ENCODE peak calls at places on chromosomes 13 and 19, in five cellular contexts. H is A549, L is endothelial cell of umbilical vein, W is HepG2, N is GM12878. T is an unnamed sample.

GRCh38 chr13:52414963-52415362 is 9.0 kb upstream of the THSD1 start:
- DNase-seq in H (no peak), L (peak), W (no peak), N (no peak), T (no peak)

GRCh38 chr13:106173891-106174610 is 361.4 kb downstream of the EFNB2 start:
- DNase-seq in H (no peak), L (no peak), W (no peak), N (no peak), T (no peak)

GRCh38 chr13:102948006-102948405 is 102.2 kb downstream of the ERCC5 start:
- DNase-seq in H (no peak), L (no peak), W (no peak), N (no peak), T (no peak)

GRCh38 chr19:13063461-13064091 is 39.1 kb downstream of the LYL1 start:
- DNase-seq in H (no peak), L (no peak), W (no peak), N (no peak), T (no peak)

GRCh38 chr13:114019367-114019766 is 45.5 kb upstream of the C13orf46 start:
- DNase-seq in H (peak), L (no peak), W (no peak), N (no peak), T (peak)

GRCh38 chr19:18848860-18849661 is 17.3 kb downstream of the UPF1 start:
- DNase-seq in H (no peak), L (peak), W (no peak), N (no peak), T (no peak)

GRCh38 chr19:19074172-19074905 is 10.5 kb downstream of the SLC25A42 start:
- DNase-seq in H (no peak), L (no peak), W (no peak), N (no peak), T (peak)

GRCh38 chr19:39679791-39680168 is 24.1 kb downstream of the LGALS16 start:
- DNase-seq in H (no peak), L (no peak), W (no peak), N (no peak), T (no peak)

GRCh38 chr13:113932060-113932459 is 41.8 kb downstream of the C13orf46 start:
- DNase-seq in H (no peak), L (no peak), W (no peak), N (no peak), T (no peak)

GRCh38 chr13:50990540-50991506 is 81.2 kb downstream of the RNASEH2B start:
- DNase-seq in H (no peak), L (peak), W (no peak), N (no peak), T (no peak)

GRCh38 chr13:24727731-24728601 is 36.0 kb upstream of the RNF17 start:
- DNase-seq in H (peak), L (peak), W (peak), N (peak), T (peak)

GRCh38 chr19:53951947-53952346 is 10.8 kb upstream of the CACNG8 start:
- DNase-seq in H (no peak), L (no peak), W (no peak), N (no peak), T (no peak)

GRCh38 chr13:23289917-23290357 is 109.2 kb downstream of the SGCG start:
- DNase-seq in H (no peak), L (no peak), W (no peak), N (no peak), T (no peak)

GRCh38 chr19:11377237-11377636 is 2.8 kb downstream of the SWSAP1 start:
- DNase-seq in H (peak), L (peak), W (no peak), N (no peak), T (peak)

GRCh38 chr19:12792048-12792852 is 964 bp downstream of the JUNB start:
- DNase-seq in H (no peak), L (peak), W (peak), N (no peak), T (peak)

GRCh38 chr13:59487883-59488282 is 675.8 kb downstream of the DIAPH3 start:
- DNase-seq in H (no peak), L (no peak), W (no peak), N (no peak), T (no peak)

GRCh38 chr19:35717665-35718344 is at the start of gene KMT2B:
- DNase-seq in H (peak), L (no peak), W (no peak), N (no peak), T (peak)

GRCh38 chr13:108494991-108495661 is 134.3 kb upstream of the MYO16 start:
- DNase-seq in H (no peak), L (no peak), W (no peak), N (no peak), T (no peak)
- H3K4me3 ChIP-seq in H (peak), L (no peak), W (no peak), N (no peak), T (no peak)

GRCh38 chr19:16428372-16429036 is 43.3 kb downstream of the EPS15L1 start:
- DNase-seq in H (no peak), L (no peak), W (no peak), N (no peak), T (no peak)
- TF ChIP-seq MAX in H (no peak), L (no peak), W (no peak), N (no peak), T (no peak)

GRCh38 chr13:112326821-112327370 is 49.3 kb upstream of the SPACA7 start:
- DNase-seq in H (no peak), L (no peak), W (no peak), N (no peak), T (no peak)
- TF ChIP-seq MYC in H (no peak), L (no peak), W (no peak), N (no peak), T (no peak)

DNA sequence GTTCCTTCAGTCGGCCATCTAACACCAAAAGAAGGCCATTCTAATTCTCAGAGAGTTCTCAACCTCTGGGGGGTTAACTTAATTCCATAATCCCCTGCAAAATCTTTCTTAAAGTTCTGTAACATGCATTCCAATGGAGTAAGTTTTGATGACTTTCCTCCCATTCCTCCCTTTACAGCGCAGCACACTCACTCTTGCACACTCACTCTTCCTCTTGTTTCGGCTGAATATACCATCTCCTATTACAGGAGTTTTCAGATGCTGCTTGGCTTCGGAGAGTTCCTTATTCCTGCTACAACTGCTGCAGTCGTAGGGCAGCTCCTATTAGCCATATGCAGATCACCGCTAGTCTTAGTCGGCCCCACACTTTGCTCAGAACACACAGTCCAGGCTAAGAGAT is 53.6 kb downstream of the OR10H4 start:
- DNase-seq in H (no peak), L (no peak), W (no peak), N (no peak), T (peak)
- H3K4me3 ChIP-seq in H (no peak), L (no peak), W (peak), N (peak), T (peak)

GRCh38 chr13:40982772-40983171 is 36.3 kb downstream of the ELF1 start:
- DNase-seq in H (no peak), L (peak), W (no peak), N (peak), T (peak)
- TF ChIP-seq MAX in H (no peak), L (no peak), W (no peak), N (no peak), T (peak)

GRCh38 chr13:38990693-38991092 is at the start of gene STOML3:
- DNase-seq in H (no peak), L (peak), W (no peak), N (no peak), T (no peak)
- TF ChIP-seq MYC in H (no peak), L (no peak), W (no peak), N (no peak), T (no peak)

DNA sequence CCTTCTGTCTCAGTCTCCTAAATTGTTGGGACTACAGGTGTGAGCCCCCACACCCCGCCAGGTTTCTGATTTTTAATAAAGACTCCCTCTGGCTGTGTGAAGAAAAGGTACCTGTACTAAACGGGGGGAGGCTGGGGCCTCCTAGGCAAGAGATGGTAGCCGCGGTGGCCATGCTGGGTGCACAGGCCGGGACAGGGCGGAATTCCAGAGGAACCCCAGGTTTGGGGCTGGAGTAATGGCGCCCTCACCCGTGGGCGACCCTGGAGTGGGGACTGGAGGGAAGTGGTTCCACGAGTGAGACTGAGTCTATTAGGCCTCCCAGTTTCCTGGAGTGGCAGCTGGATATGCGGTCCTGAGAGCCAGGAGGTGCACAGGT is 1.6 kb upstream of the CBARP start:
- DNase-seq in H (no peak), L (no peak), W (no peak), N (no peak), T (no peak)
- H3K4me3 ChIP-seq in H (no peak), L (no peak), W (no peak), N (no peak), T (no peak)

GRCh38 chr13:94234766-94235165 is 244.7 kb downstream of the DCT start:
- DNase-seq in H (no peak), L (no peak), W (no peak), N (no peak), T (no peak)

GRCh38 chr13:94243551-94243950 is 235.9 kb downstream of the DCT start:
- DNase-seq in H (no peak), L (no peak), W (no peak), N (no peak), T (no peak)

GRCh38 chr13:94236876-94237275 is 242.6 kb downstream of the DCT start:
- DNase-seq in H (no peak), L (no peak), W (no peak), N (no peak), T (no peak)

GRCh38 chr13:94236132-94236531 is 243.3 kb downstream of the DCT start:
- DNase-seq in H (no peak), L (no peak), W (no peak), N (no peak), T (no peak)

DNA sequence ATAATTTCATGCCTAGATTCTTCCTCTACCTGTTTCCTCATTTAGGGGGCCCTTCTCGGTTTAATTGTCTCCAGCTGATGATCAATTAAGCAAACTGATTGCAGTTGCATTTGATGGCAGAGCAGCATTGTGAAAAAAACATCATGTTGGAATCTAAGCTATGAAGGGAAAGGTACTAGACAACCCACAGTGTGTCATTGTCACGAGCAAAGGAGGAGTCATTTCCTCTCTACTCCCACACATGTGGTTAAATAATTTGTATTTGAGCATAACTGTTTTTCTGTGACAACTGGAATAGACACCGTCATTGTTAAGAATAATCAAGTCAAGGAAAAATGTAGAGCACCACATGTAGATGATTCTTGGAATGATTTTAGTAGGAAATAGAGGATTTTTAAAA is 240.3 kb downstream of the DCT start:
- DNase-seq in H (no peak), L (no peak), W (no peak), N (no peak), T (peak)
- TF ChIP-seq MAX in H (no peak), L (no peak), W (no peak), N (no peak), T (no peak)

GRCh38 chr13:95146486-95146885 is 154.8 kb downstream of the ABCC4 start:
- DNase-seq in H (no peak), L (no peak), W (no peak), N (no peak), T (no peak)
- TF ChIP-seq MYC in H (no peak), L (no peak), W (no peak), N (no peak), T (no peak)